ENCODE peak calls at places on chromosomes 1 and 21, in four cellular contexts. One of them, this sample, is unnamed.

GRCh38 chr1:101293461-101294045 is 56.7 kb downstream of the S1PR1 start:
- DNase-seq in heart right ventricle: no peak
- DNase-seq in Peyer's patch: no peak
- DNase-seq in sigmoid colon: no peak
- DNase-seq in this sample: no peak

GRCh38 chr1:225447649-225448048 is 19.8 kb upstream of the LBR start:
- DNase-seq in heart right ventricle: no peak
- DNase-seq in Peyer's patch: peak
- DNase-seq in sigmoid colon: peak
- DNase-seq in this sample: no peak

GRCh38 chr1:36965301-36966159 is 68.8 kb downstream of the GRIK3 start:
- DNase-seq in Peyer's patch: no peak
- DNase-seq in heart right ventricle: no peak
- DNase-seq in sigmoid colon: no peak
- DNase-seq in this sample: no peak

GRCh38 chr1:199794105-199794863 is 233.2 kb upstream of the NR5A2 start:
- DNase-seq in heart right ventricle: no peak
- DNase-seq in Peyer's patch: no peak
- DNase-seq in sigmoid colon: no peak
- DNase-seq in this sample: no peak

GRCh38 chr1:208204779-208205178 is 39.4 kb downstream of the PLXNA2 start:
- DNase-seq in sigmoid colon: no peak
- DNase-seq in heart right ventricle: no peak
- DNase-seq in Peyer's patch: no peak
- DNase-seq in this sample: no peak

GRCh38 chr1:151574575-151575529 is 34.7 kb downstream of the TUFT1 start:
- DNase-seq in heart right ventricle: no peak
- DNase-seq in Peyer's patch: no peak
- DNase-seq in sigmoid colon: no peak
- DNase-seq in this sample: no peak

GRCh38 chr1:229161740-229162139 is 109.2 kb upstream of the RAB4A start:
- DNase-seq in heart right ventricle: no peak
- DNase-seq in Peyer's patch: no peak
- DNase-seq in sigmoid colon: no peak
- DNase-seq in this sample: peak

GRCh38 chr1:193556042-193556441 is 369.6 kb upstream of the B3GALT2 start:
- DNase-seq in sigmoid colon: no peak
- DNase-seq in heart right ventricle: no peak
- DNase-seq in Peyer's patch: no peak
- DNase-seq in this sample: no peak

GRCh38 chr1:94324168-94324544 is 86.8 kb upstream of the ARHGAP29 start:
- DNase-seq in Peyer's patch: no peak
- DNase-seq in sigmoid colon: no peak
- DNase-seq in heart right ventricle: no peak
- DNase-seq in this sample: no peak

GRCh38 chr1:109874445-109874844 is 36.2 kb upstream of the CSF1 start:
- DNase-seq in heart right ventricle: no peak
- DNase-seq in Peyer's patch: no peak
- DNase-seq in sigmoid colon: no peak
- DNase-seq in this sample: no peak

GRCh38 chr21:25925064-25925463 is 190.3 kb downstream of the GABPA start:
- DNase-seq in sigmoid colon: no peak
- DNase-seq in heart right ventricle: no peak
- DNase-seq in Peyer's patch: no peak
- DNase-seq in this sample: no peak

GRCh38 chr1:110336300-110337039 is 2.7 kb upstream of the RBM15 start:
- DNase-seq in heart right ventricle: peak
- DNase-seq in Peyer's patch: peak
- DNase-seq in sigmoid colon: no peak
- DNase-seq in this sample: no peak

GRCh38 chr1:209421186-209421585 is 162.3 kb upstream of the CAMK1G start:
- DNase-seq in Peyer's patch: no peak
- DNase-seq in heart right ventricle: no peak
- DNase-seq in sigmoid colon: no peak
- DNase-seq in this sample: no peak

GRCh38 chr1:234934611-234935033 is 194.0 kb downstream of the TOMM20 start:
- DNase-seq in sigmoid colon: no peak
- DNase-seq in heart right ventricle: no peak
- DNase-seq in Peyer's patch: peak
- DNase-seq in this sample: no peak

GRCh38 chr21:45120975-45121374 is 46.6 kb downstream of the ADARB1 start:
- DNase-seq in sigmoid colon: peak
- DNase-seq in heart right ventricle: no peak
- DNase-seq in Peyer's patch: no peak
- DNase-seq in this sample: no peak

GRCh38 chr1:167641786-167642500 is 11.9 kb downstream of the RCSD1 start:
- DNase-seq in Peyer's patch: no peak
- DNase-seq in sigmoid colon: no peak
- DNase-seq in heart right ventricle: no peak
- DNase-seq in this sample: no peak
- H3K27ac ChIP-seq in Peyer's patch: peak
- H3K27ac ChIP-seq in sigmoid colon: no peak
- H3K27ac ChIP-seq in heart right ventricle: no peak
- H3K27ac ChIP-seq in this sample: no peak

GRCh38 chr1:202862672-202863560 is 26.0 kb downstream of the RABIF start:
- DNase-seq in Peyer's patch: peak
- DNase-seq in sigmoid colon: no peak
- DNase-seq in heart right ventricle: no peak
- DNase-seq in this sample: no peak

GRCh38 chr1:202858306-202858705 is 30.6 kb downstream of the RABIF start:
- DNase-seq in sigmoid colon: peak
- DNase-seq in Peyer's patch: peak
- DNase-seq in heart right ventricle: peak
- DNase-seq in this sample: peak

GRCh38 chr1:202858789-202859414 is 30.0 kb downstream of the RABIF start:
- DNase-seq in sigmoid colon: peak
- DNase-seq in Peyer's patch: no peak
- DNase-seq in heart right ventricle: peak
- DNase-seq in this sample: no peak

GRCh38 chr1:202861420-202862121 is 27.4 kb downstream of the RABIF start:
- DNase-seq in heart right ventricle: peak
- DNase-seq in sigmoid colon: peak
- DNase-seq in Peyer's patch: peak
- DNase-seq in this sample: peak

DNA sequence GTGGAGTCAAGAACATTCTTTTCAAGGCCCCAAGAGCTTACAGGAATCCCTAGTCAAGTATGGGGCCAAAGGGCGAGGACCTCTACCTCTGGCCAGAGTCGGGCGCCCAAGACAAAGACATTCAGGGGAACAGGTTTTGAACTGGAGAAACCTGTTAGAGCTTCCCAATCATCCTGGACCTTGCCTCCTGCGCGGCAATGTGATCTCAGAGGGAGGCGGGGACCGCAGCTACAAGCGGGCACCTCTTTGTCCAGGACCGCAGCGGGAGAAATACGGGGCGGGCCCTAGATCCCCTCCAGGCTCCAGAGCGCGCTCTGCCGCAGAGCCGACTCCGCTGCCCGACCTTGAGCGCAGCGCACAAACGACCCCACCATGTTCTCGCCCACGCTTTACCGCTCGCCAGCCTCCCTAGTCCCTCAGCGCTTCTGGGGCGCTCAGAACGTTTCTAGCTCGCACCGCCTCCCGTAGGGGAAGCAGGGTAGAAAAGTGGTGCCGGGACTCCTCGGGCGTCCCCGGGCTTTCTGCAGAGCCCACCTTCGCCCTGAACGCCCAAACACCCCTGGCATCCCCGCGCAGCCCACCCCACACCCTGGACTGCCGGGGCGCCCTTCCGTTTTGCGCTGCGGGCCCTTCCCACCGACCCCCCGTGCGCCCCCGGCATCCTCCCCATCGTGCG is 28.1 kb downstream of the RABIF start:
- DNase-seq in Peyer's patch: peak
- DNase-seq in heart right ventricle: peak
- DNase-seq in sigmoid colon: peak
- DNase-seq in this sample: peak
- H3K4me3 ChIP-seq in Peyer's patch: peak
- H3K4me3 ChIP-seq in heart right ventricle: peak
- H3K4me3 ChIP-seq in sigmoid colon: peak
- H3K4me3 ChIP-seq in this sample: peak

GRCh38 chr1:157364612-157365011 is 187.7 kb downstream of the FCRL5 start:
- DNase-seq in sigmoid colon: no peak
- DNase-seq in Peyer's patch: no peak
- DNase-seq in heart right ventricle: no peak
- DNase-seq in this sample: no peak
- H3K27ac ChIP-seq in sigmoid colon: no peak
- H3K27ac ChIP-seq in Peyer's patch: no peak
- H3K27ac ChIP-seq in heart right ventricle: no peak
- H3K27ac ChIP-seq in this sample: no peak

GRCh38 chr1:89519779-89520358 is 4.8 kb upstream of the LRRC8B start:
- DNase-seq in heart right ventricle: no peak
- DNase-seq in Peyer's patch: peak
- DNase-seq in sigmoid colon: no peak
- DNase-seq in this sample: no peak
- H3K4me3 ChIP-seq in heart right ventricle: no peak
- H3K4me3 ChIP-seq in Peyer's patch: no peak
- H3K4me3 ChIP-seq in sigmoid colon: no peak
- H3K4me3 ChIP-seq in this sample: no peak

GRCh38 chr1:60073605-60074278 is at the start of gene C1orf87:
- DNase-seq in sigmoid colon: no peak
- DNase-seq in heart right ventricle: no peak
- DNase-seq in Peyer's patch: no peak
- DNase-seq in this sample: no peak

GRCh38 chr1:60078182-60078581 is 4.6 kb upstream of the C1orf87 start:
- DNase-seq in heart right ventricle: no peak
- DNase-seq in Peyer's patch: no peak
- DNase-seq in sigmoid colon: no peak
- DNase-seq in this sample: no peak
- H3K27ac ChIP-seq in heart right ventricle: no peak
- H3K27ac ChIP-seq in Peyer's patch: no peak
- H3K27ac ChIP-seq in sigmoid colon: no peak
- H3K27ac ChIP-seq in this sample: no peak

GRCh38 chr21:17798796-17799195 is 20.4 kb downstream of the C21orf91 start:
- DNase-seq in Peyer's patch: no peak
- DNase-seq in sigmoid colon: no peak
- DNase-seq in heart right ventricle: no peak
- DNase-seq in this sample: no peak

GRCh38 chr21:17797967-17798366 is 21.2 kb downstream of the C21orf91 start:
- DNase-seq in sigmoid colon: no peak
- DNase-seq in Peyer's patch: no peak
- DNase-seq in heart right ventricle: no peak
- DNase-seq in this sample: no peak

GRCh38 chr21:17796503-17796902 is 22.7 kb downstream of the C21orf91 start:
- DNase-seq in heart right ventricle: no peak
- DNase-seq in Peyer's patch: no peak
- DNase-seq in sigmoid colon: no peak
- DNase-seq in this sample: no peak

GRCh38 chr21:17802568-17802967 is 16.6 kb downstream of the C21orf91 start:
- DNase-seq in Peyer's patch: no peak
- DNase-seq in sigmoid colon: no peak
- DNase-seq in heart right ventricle: no peak
- DNase-seq in this sample: no peak

DNA sequence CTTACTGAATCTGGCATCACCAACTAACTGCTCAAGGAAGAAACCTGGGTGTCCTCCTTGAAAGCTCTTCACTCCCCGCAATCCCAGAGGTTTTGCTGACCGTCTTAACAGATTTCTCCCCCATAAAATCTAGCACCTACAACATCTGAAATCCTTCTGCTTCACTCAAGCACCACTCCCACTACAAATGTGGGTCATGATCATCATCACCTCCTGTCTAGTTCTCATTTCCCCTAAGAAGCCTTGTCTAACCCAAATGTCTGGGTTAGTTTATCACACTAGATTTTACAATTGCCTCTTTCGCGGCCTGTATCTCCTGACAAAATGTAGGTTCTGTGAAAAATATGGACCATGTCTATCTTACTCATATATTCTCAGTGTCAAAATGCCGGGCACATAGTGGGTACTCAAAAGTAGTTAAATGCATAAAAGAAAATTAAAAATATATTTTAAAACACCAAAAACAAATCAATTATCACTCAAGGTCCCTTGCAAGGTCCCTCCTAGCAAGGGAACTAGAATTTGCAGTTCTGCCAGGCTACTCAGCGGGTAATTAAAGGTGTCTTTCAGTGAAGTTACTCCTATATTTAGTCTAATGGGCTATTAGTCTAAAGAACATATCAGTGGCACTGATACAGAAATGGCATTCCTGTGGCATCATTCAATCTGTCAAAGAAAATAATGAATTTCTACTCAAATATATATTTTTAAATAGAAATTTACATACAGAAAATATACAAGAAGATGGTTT is 19.6 kb downstream of the C21orf91 start:
- DNase-seq in heart right ventricle: no peak
- DNase-seq in sigmoid colon: no peak
- DNase-seq in Peyer's patch: no peak
- DNase-seq in this sample: no peak
- H3K4me3 ChIP-seq in heart right ventricle: no peak
- H3K4me3 ChIP-seq in sigmoid colon: no peak
- H3K4me3 ChIP-seq in Peyer's patch: no peak
- H3K4me3 ChIP-seq in this sample: no peak

GRCh38 chr1:160625725-160626498 is 20.9 kb downstream of the SLAMF1 start:
- DNase-seq in Peyer's patch: no peak
- DNase-seq in sigmoid colon: no peak
- DNase-seq in heart right ventricle: no peak
- DNase-seq in this sample: no peak

GRCh38 chr1:160622885-160623633 is 23.8 kb downstream of the SLAMF1 start:
- DNase-seq in heart right ventricle: no peak
- DNase-seq in sigmoid colon: no peak
- DNase-seq in Peyer's patch: no peak
- DNase-seq in this sample: no peak

GRCh38 chr1:160623860-160624259 is 23.0 kb downstream of the SLAMF1 start:
- DNase-seq in heart right ventricle: no peak
- DNase-seq in sigmoid colon: no peak
- DNase-seq in Peyer's patch: no peak
- DNase-seq in this sample: no peak

GRCh38 chr1:160625321-160625720 is 21.5 kb downstream of the SLAMF1 start:
- DNase-seq in sigmoid colon: no peak
- DNase-seq in Peyer's patch: no peak
- DNase-seq in heart right ventricle: no peak
- DNase-seq in this sample: no peak

DNA sequence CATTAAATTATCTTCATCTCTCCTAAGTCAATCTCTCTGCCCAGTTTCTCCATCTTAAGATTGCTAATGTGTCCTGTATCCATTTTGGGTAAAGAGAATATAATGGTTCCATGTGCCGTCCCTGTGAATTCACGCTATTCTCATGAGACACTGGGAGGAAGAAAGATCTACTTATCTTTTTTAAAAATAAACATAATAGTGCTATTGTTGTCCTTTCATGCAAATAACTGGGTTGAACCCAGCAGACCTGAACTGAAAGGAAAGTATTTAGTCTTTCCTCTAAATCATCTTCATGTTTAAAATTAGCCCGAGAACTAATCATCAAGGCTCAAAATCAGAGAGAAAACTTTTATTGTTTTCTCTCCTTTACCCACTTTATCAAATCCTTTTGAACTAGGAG is 22.4 kb downstream of the SLAMF1 start:
- DNase-seq in Peyer's patch: no peak
- DNase-seq in heart right ventricle: no peak
- DNase-seq in sigmoid colon: no peak
- DNase-seq in this sample: no peak
- H3K27ac ChIP-seq in Peyer's patch: peak
- H3K27ac ChIP-seq in heart right ventricle: peak
- H3K27ac ChIP-seq in sigmoid colon: no peak
- H3K27ac ChIP-seq in this sample: no peak